ENCODE peak calls at places on chromosomes 7 and 10, in eight cellular contexts. D, Q, L, B, T, U, I and C are unnamed samples.

GRCh38 chr7:13416071-13416470 is 573.4 kb downstream of the ETV1 start:
- DNase-seq in D (no peak), Q (no peak), L (no peak), B (no peak), T (no peak), U (no peak), I (no peak), C (no peak)

GRCh38 chr7:115976651-115977050 is 53.9 kb downstream of the TFEC start:
- DNase-seq in D (no peak), Q (no peak), L (no peak), B (no peak), T (no peak), U (no peak), I (no peak), C (no peak)

GRCh38 chr7:69994218-69994617 is 395.9 kb downstream of the AUTS2 start:
- DNase-seq in D (no peak), Q (no peak), L (no peak), B (no peak), T (no peak), U (no peak), I (no peak), C (no peak)

GRCh38 chr7:107179326-107180163 is 10.7 kb downstream of the HBP1 start:
- DNase-seq in D (no peak), Q (no peak), L (peak), B (no peak), T (no peak), U (no peak), I (no peak), C (no peak)

GRCh38 chr7:97871659-97872024 is 566 bp downstream of the ASNS start:
- DNase-seq in D (no peak), Q (peak), L (no peak), B (no peak), T (no peak), U (no peak), I (peak), C (no peak)

GRCh38 chr10:117318909-117319308 is 56.3 kb downstream of the PDZD8 start:
- DNase-seq in D (no peak), Q (no peak), L (no peak), B (no peak), T (no peak), U (no peak), I (peak), C (no peak)

GRCh38 chr10:24617771-24618396 is 105.8 kb downstream of the ARHGAP21 start:
- DNase-seq in D (peak), Q (peak), L (peak), B (peak), T (peak), U (peak), I (peak), C (peak)

GRCh38 chr7:137572071-137572784 is 228.7 kb upstream of the PTN start:
- DNase-seq in D (no peak), Q (no peak), L (no peak), B (no peak), T (no peak), U (no peak), I (no peak), C (no peak)

GRCh38 chr10:59333731-59334130 is 28.6 kb downstream of the FAM13C start:
- DNase-seq in D (no peak), Q (no peak), L (no peak), B (no peak), T (no peak), U (no peak), I (no peak), C (no peak)

GRCh38 chr10:124955872-124956271 is 13.9 kb downstream of the ZRANB1 start:
- DNase-seq in D (no peak), Q (no peak), L (no peak), B (no peak), T (no peak), U (no peak), I (no peak), C (no peak)

GRCh38 chr10:118020365-118020764 is 26.4 kb downstream of the RAB11FIP2 start:
- DNase-seq in D (no peak), Q (no peak), L (no peak), B (no peak), T (no peak), U (no peak), I (no peak), C (no peak)

GRCh38 chr10:94403034-94403822 is 887 bp downstream of the TBC1D12 start:
- DNase-seq in D (peak), Q (no peak), L (peak), B (peak), T (no peak), U (peak), I (peak), C (peak)

GRCh38 chr7:55056068-55056467 is 37.3 kb downstream of the EGFR start:
- DNase-seq in D (no peak), Q (no peak), L (no peak), B (no peak), T (no peak), U (no peak), I (no peak), C (no peak)

GRCh38 chr10:105262666-105263065 is 621.6 kb downstream of the SORCS3 start:
- DNase-seq in D (no peak), Q (no peak), L (no peak), B (no peak), T (no peak), U (no peak), I (no peak), C (no peak)

GRCh38 chr10:117165557-117166419 is 27.7 kb upstream of the VAX1 start:
- DNase-seq in D (peak), Q (no peak), L (peak), B (peak), T (no peak), U (peak), I (peak), C (peak)